ENCODE peak calls at places on chromosomes 11 and 22, in four cellular contexts. F is transverse colon; J is neuronal stem cell; W is effector memory CD4-positive, alpha-beta T cell. E is an unnamed sample. For H3K4me1, the result is how much of the 10 kb centered on the place peaks cover.

GRCh38 chr11:20873054-20873453 is 203.7 kb downstream of the NELL1 start:
- DNase-seq in J (peak), F (no peak), W (no peak), E (no peak)

GRCh38 chr11:30552839-30553238 is 33.3 kb downstream of the MPPED2 start:
- DNase-seq in W (no peak), F (no peak), J (no peak), E (peak)

GRCh38 chr11:1516273-1517067 is 29.9 kb upstream of the MOB2 start:
- DNase-seq in W (no peak), F (no peak), J (no peak), E (no peak)

GRCh38 chr11:111379500-111380136 is 543 bp upstream of the POU2AF1 start:
- DNase-seq in W (no peak), F (no peak), J (no peak), E (peak)

GRCh38 chr22:26702906-26703830 is 45.8 kb downstream of the MIAT start:
- DNase-seq in J (no peak), W (no peak), F (no peak), E (no peak)

GRCh38 chr11:37511425-37511933 is 913.4 kb upstream of the RAG2 start:
- DNase-seq in J (no peak), W (no peak), F (no peak), E (no peak)

GRCh38 chr22:19867617-19868016 is 12.9 kb upstream of the GNB1L start:
- DNase-seq in J (no peak), W (no peak), F (no peak), E (no peak)

GRCh38 chr11:35362571-35362980 is 56.8 kb downstream of the SLC1A2 start:
- DNase-seq in F (no peak), W (no peak), J (no peak), E (no peak)

DNA sequence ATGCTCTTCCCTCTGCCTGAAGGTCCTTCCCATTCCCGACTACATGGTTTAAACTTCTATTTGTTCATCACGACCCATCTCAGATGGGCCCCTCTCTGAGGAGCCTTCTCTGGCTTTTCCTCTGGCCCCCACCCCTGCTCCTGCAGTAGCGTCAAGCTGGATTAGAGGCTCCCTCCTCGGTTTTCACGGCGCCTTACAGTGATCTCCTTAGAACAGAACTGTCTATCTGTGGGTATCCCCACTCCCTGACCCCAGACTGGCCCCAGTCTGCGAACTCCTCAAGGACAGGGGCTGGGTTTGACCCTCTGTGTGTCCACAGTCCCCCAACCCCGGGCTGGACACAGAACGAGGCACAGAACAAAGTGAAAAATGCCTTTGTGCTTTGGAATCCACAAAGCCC is 2.8 kb downstream of the PLEKHB1 start:
- DNase-seq in J (no peak), W (no peak), F (no peak), E (no peak)
- H3K27ac ChIP-seq in J (no peak), W (no peak), F (no peak), E (no peak)

GRCh38 chr11:3138178-3139085 is 26.7 kb downstream of the OSBPL5 start:
- DNase-seq in W (no peak), J (no peak), F (no peak), E (no peak)
- H3K4me1 ChIP-seq in W (under half), J (under half), F (under half), E (under half)

GRCh38 chr22:37896181-37896592 is 9.9 kb upstream of the MICALL1 start:
- DNase-seq in J (no peak), F (peak), W (peak), E (peak)
- H3K27ac ChIP-seq in J (no peak), F (peak), W (peak), E (peak)

GRCh38 chr22:42895087-42895486 is 38.0 kb upstream of the ARFGAP3 start:
- DNase-seq in F (no peak), J (no peak), W (no peak), E (peak)
- H3K4me1 ChIP-seq in F (under half), J (under half), W (under half), E (under half)